ENCODE peak calls at places on chromosome 3, in five cellular contexts. One of them, this sample, is unnamed.
A peak's percentile ranks its signal among the peaks of the same experiment; 100 is the strongest.

GRCh38 chr3:24591661-24592555 is 97.3 kb upstream of the THRB start:
- DNase-seq in foreskin keratinocyte: peak; percentile 99
- DNase-seq in CD4-positive, alpha-beta T cell: no peak
- DNase-seq in tibial artery: no peak
- DNase-seq in GM13976: no peak
- DNase-seq in this sample: no peak

GRCh38 chr3:22117751-22118346 is 366.8 kb upstream of the ZNF385D start:
- DNase-seq in foreskin keratinocyte: peak; percentile 21
- DNase-seq in CD4-positive, alpha-beta T cell: no peak
- DNase-seq in tibial artery: no peak
- DNase-seq in GM13976: no peak
- DNase-seq in this sample: no peak

GRCh38 chr3:51340989-51341636 is 44.0 kb upstream of the MANF start:
- DNase-seq in foreskin keratinocyte: no peak
- DNase-seq in CD4-positive, alpha-beta T cell: no peak
- DNase-seq in tibial artery: no peak
- DNase-seq in GM13976: no peak
- DNase-seq in this sample: no peak

GRCh38 chr3:27993061-27993460 is 248.4 kb upstream of the CMC1 start:
- DNase-seq in foreskin keratinocyte: no peak
- DNase-seq in CD4-positive, alpha-beta T cell: no peak
- DNase-seq in tibial artery: no peak
- DNase-seq in GM13976: no peak
- DNase-seq in this sample: no peak

GRCh38 chr3:54755746-54756145 is 172.1 kb downstream of the LRTM1 start:
- DNase-seq in foreskin keratinocyte: no peak
- DNase-seq in CD4-positive, alpha-beta T cell: no peak
- DNase-seq in tibial artery: no peak
- DNase-seq in GM13976: no peak
- DNase-seq in this sample: no peak

GRCh38 chr3:161420746-161421145 is 49.4 kb upstream of the SPTSSB start:
- DNase-seq in foreskin keratinocyte: peak; percentile 78
- DNase-seq in CD4-positive, alpha-beta T cell: no peak
- DNase-seq in tibial artery: no peak
- DNase-seq in GM13976: no peak
- DNase-seq in this sample: no peak

GRCh38 chr3:64008487-64008886 is 14.8 kb downstream of the PSMD6 start:
- DNase-seq in foreskin keratinocyte: no peak
- DNase-seq in CD4-positive, alpha-beta T cell: no peak
- DNase-seq in tibial artery: no peak
- DNase-seq in GM13976: no peak
- DNase-seq in this sample: no peak

GRCh38 chr3:197750863-197751737 is 1.4 kb downstream of the FYTTD1 start:
- DNase-seq in foreskin keratinocyte: peak; percentile 41
- DNase-seq in CD4-positive, alpha-beta T cell: no peak
- DNase-seq in tibial artery: peak; percentile 86
- DNase-seq in GM13976: peak; percentile 38
- DNase-seq in this sample: no peak

GRCh38 chr3:99647081-99647480 is 8.7 kb downstream of the COL8A1 start:
- DNase-seq in foreskin keratinocyte: no peak
- DNase-seq in CD4-positive, alpha-beta T cell: no peak
- DNase-seq in tibial artery: no peak
- DNase-seq in GM13976: no peak
- DNase-seq in this sample: no peak

GRCh38 chr3:156291269-156292123 is 171.1 kb downstream of the KCNAB1 start:
- DNase-seq in foreskin keratinocyte: no peak
- DNase-seq in CD4-positive, alpha-beta T cell: no peak
- DNase-seq in tibial artery: no peak
- DNase-seq in GM13976: peak; percentile 43
- DNase-seq in this sample: no peak

GRCh38 chr3:13891492-13892073 is 11.7 kb upstream of the WNT7A start:
- DNase-seq in foreskin keratinocyte: peak; percentile 48
- DNase-seq in CD4-positive, alpha-beta T cell: no peak
- DNase-seq in tibial artery: no peak
- DNase-seq in GM13976: no peak
- DNase-seq in this sample: no peak

GRCh38 chr3:131630812-131631211 is 128.0 kb upstream of the MRPL3 start:
- DNase-seq in foreskin keratinocyte: no peak
- DNase-seq in CD4-positive, alpha-beta T cell: no peak
- DNase-seq in tibial artery: no peak
- DNase-seq in GM13976: no peak
- DNase-seq in this sample: no peak

GRCh38 chr3:32472716-32473115 is 29.9 kb downstream of the CMTM6 start:
- DNase-seq in foreskin keratinocyte: no peak
- DNase-seq in CD4-positive, alpha-beta T cell: no peak
- DNase-seq in tibial artery: no peak
- DNase-seq in GM13976: no peak
- DNase-seq in this sample: no peak

GRCh38 chr3:177294221-177294620 is 96.9 kb upstream of the TBL1XR1 start:
- DNase-seq in foreskin keratinocyte: peak; percentile 98
- DNase-seq in CD4-positive, alpha-beta T cell: no peak
- DNase-seq in tibial artery: peak; percentile 77
- DNase-seq in GM13976: no peak
- DNase-seq in this sample: no peak

GRCh38 chr3:12292770-12293169 is 3.9 kb downstream of the PPARG start:
- DNase-seq in foreskin keratinocyte: no peak
- DNase-seq in CD4-positive, alpha-beta T cell: no peak
- DNase-seq in tibial artery: no peak
- DNase-seq in GM13976: no peak
- DNase-seq in this sample: no peak

GRCh38 chr3:52099006-52099405 is 42.6 kb upstream of the DUSP7 start:
- DNase-seq in foreskin keratinocyte: no peak
- DNase-seq in CD4-positive, alpha-beta T cell: no peak
- DNase-seq in tibial artery: no peak
- DNase-seq in GM13976: no peak
- DNase-seq in this sample: no peak

GRCh38 chr3:197371521-197372075 is 73.2 kb upstream of the DLG1 start:
- DNase-seq in foreskin keratinocyte: no peak
- DNase-seq in CD4-positive, alpha-beta T cell: no peak
- DNase-seq in tibial artery: no peak
- DNase-seq in GM13976: no peak
- DNase-seq in this sample: no peak

GRCh38 chr3:141797167-141797773 is 34.1 kb downstream of the GRK7 start:
- DNase-seq in foreskin keratinocyte: no peak
- DNase-seq in CD4-positive, alpha-beta T cell: peak; percentile 27
- DNase-seq in tibial artery: peak; percentile 71
- DNase-seq in GM13976: peak; percentile 60
- DNase-seq in this sample: peak; percentile 44

GRCh38 chr3:17770682-17771081 is 28.3 kb upstream of the TBC1D5 start:
- DNase-seq in foreskin keratinocyte: no peak
- DNase-seq in CD4-positive, alpha-beta T cell: no peak
- DNase-seq in tibial artery: no peak
- DNase-seq in GM13976: no peak
- DNase-seq in this sample: no peak
- TF ChIP-seq CTCF in foreskin keratinocyte: no peak
- TF ChIP-seq CTCF in CD4-positive, alpha-beta T cell: no peak
- TF ChIP-seq CTCF in tibial artery: no peak
- TF ChIP-seq CTCF in GM13976: no peak
- TF ChIP-seq CTCF in this sample: no peak

GRCh38 chr3:34881026-34881425 is 758.3 kb upstream of the ARPP21 start:
- DNase-seq in foreskin keratinocyte: no peak
- DNase-seq in CD4-positive, alpha-beta T cell: no peak
- DNase-seq in tibial artery: no peak
- DNase-seq in GM13976: no peak
- DNase-seq in this sample: no peak

GRCh38 chr3:34886443-34886842 is 752.9 kb upstream of the ARPP21 start:
- DNase-seq in foreskin keratinocyte: peak; percentile 12
- DNase-seq in CD4-positive, alpha-beta T cell: no peak
- DNase-seq in tibial artery: no peak
- DNase-seq in GM13976: no peak
- DNase-seq in this sample: no peak

GRCh38 chr3:34876997-34877396 is 762.3 kb upstream of the ARPP21 start:
- DNase-seq in foreskin keratinocyte: no peak
- DNase-seq in CD4-positive, alpha-beta T cell: no peak
- DNase-seq in tibial artery: no peak
- DNase-seq in GM13976: no peak
- DNase-seq in this sample: no peak

GRCh38 chr3:34878488-34878887 is 760.8 kb upstream of the ARPP21 start:
- DNase-seq in foreskin keratinocyte: no peak
- DNase-seq in CD4-positive, alpha-beta T cell: no peak
- DNase-seq in tibial artery: no peak
- DNase-seq in GM13976: no peak
- DNase-seq in this sample: no peak

DNA sequence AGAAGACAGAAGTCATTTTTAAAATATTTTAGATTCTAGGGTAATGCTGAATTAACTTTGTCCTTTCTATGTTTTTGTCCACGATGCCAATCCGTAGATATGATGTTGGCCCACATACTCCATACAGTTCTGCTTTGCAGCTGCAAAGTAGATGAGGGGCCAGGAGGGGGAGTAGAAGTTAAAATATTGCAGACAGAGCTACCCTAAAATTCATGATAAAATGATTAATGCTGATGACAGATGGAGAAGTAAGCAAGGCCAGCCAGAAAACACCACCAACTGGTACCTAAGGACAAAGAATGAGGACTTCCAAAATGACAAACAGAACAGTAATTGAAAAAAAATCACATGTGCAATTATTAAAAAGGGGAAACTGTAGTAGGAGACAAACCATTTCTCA is 756.6 kb upstream of the ARPP21 start:
- DNase-seq in foreskin keratinocyte: no peak
- DNase-seq in CD4-positive, alpha-beta T cell: no peak
- DNase-seq in tibial artery: no peak
- DNase-seq in GM13976: no peak
- DNase-seq in this sample: no peak
- TF ChIP-seq CTCF in foreskin keratinocyte: peak; percentile 22
- TF ChIP-seq CTCF in CD4-positive, alpha-beta T cell: no peak
- TF ChIP-seq CTCF in tibial artery: no peak
- TF ChIP-seq CTCF in GM13976: no peak
- TF ChIP-seq CTCF in this sample: peak; percentile 12

DNA sequence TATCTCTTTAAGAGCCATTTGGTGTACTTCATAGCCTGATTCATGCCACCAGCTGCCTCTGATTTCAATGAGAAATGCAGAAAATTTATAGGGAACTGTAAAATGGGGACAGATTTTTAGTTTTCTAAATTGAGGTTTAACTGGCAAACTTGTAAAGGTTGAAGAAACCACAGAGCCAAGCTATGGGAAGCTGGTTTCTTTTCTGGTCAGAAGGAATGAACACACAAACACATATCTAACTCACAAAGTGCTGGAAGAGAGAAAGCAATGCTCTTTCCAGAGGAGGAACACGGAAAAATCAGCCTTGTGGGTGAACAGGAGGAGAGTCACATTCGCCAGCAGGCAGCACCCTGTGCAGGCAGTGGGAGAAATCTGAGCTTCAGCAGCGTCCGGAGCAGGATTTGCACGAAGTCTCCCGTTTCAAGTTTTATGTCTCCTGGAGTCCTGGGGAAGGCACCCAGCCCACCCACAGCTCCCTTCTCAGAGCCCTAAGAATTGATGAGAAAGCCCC is 481 bp downstream of the MASP1 start:
- DNase-seq in foreskin keratinocyte: no peak
- DNase-seq in CD4-positive, alpha-beta T cell: no peak
- DNase-seq in tibial artery: no peak
- DNase-seq in GM13976: no peak
- DNase-seq in this sample: no peak
- TF ChIP-seq CTCF in foreskin keratinocyte: no peak
- TF ChIP-seq CTCF in CD4-positive, alpha-beta T cell: no peak
- TF ChIP-seq CTCF in tibial artery: no peak
- TF ChIP-seq CTCF in GM13976: no peak
- TF ChIP-seq CTCF in this sample: no peak

DNA sequence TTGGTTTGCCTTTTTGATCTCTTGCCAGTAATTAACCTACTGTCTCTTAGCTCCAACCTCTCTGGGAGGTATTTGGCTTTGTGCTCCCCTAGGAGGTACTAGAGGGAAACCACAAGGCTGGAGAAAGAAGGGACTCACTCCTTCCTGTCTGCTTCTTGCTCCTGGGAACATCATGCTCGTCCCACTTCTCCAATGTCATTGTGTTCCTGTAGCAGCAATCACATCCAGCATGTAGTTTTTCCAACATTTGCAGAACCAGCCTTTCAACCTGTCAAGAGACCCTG is 12.9 kb upstream of the CRBN start:
- DNase-seq in foreskin keratinocyte: no peak
- DNase-seq in CD4-positive, alpha-beta T cell: no peak
- DNase-seq in tibial artery: no peak
- DNase-seq in GM13976: no peak
- DNase-seq in this sample: no peak
- TF ChIP-seq CTCF in foreskin keratinocyte: no peak
- TF ChIP-seq CTCF in CD4-positive, alpha-beta T cell: no peak
- TF ChIP-seq CTCF in tibial artery: no peak
- TF ChIP-seq CTCF in GM13976: no peak
- TF ChIP-seq CTCF in this sample: no peak

GRCh38 chr3:118629821-118630220 is 404.8 kb downstream of the IGSF11 start:
- DNase-seq in foreskin keratinocyte: no peak
- DNase-seq in CD4-positive, alpha-beta T cell: no peak
- DNase-seq in tibial artery: no peak
- DNase-seq in GM13976: no peak
- DNase-seq in this sample: no peak

DNA sequence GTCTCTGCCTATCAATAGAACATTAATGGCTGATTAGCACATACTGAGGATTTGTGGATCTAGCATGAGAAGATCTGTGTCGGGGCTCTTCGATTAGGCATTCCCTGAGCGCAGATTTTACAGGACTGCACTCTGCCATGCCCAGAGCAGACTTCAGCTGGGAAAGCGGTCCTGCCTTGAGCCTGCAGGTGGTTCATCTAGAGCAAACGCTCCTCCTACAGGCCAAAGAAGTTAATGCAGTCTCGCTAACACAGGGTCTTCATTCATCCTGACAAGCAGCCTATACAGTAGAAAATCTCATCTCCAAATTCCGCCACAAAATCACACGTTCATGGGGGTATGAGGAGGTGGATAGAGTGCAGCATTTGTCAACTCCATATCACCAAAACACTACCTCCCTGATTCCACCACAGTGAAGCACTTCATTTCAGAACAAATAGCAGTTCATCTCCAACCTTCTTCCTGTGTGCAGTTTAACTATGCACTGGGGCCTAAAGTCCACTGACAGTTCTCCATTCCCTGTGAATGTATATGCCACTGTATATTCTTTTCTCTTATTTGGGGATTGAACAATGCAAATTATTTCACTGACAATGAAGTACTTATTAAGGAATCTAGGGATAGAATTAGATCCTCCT is 405.8 kb downstream of the IGSF11 start:
- DNase-seq in foreskin keratinocyte: peak; percentile 49
- DNase-seq in CD4-positive, alpha-beta T cell: no peak
- DNase-seq in tibial artery: no peak
- DNase-seq in GM13976: peak; percentile 51
- DNase-seq in this sample: peak; percentile 61
- TF ChIP-seq CTCF in foreskin keratinocyte: peak; percentile 82
- TF ChIP-seq CTCF in CD4-positive, alpha-beta T cell: peak; percentile 14
- TF ChIP-seq CTCF in tibial artery: peak; percentile 51
- TF ChIP-seq CTCF in GM13976: peak; percentile 69
- TF ChIP-seq CTCF in this sample: peak; percentile 82